ENCODE peak calls at places on chromosomes 16 and 17, in ten cellular contexts. Z, K, J, M, Q, L, C, S, X and E are unnamed samples.

GRCh38 chr17:3603119-3603869 is 5.9 kb downstream of the TRPV1 start:
- DNase-seq in L (no peak), K (no peak), X (no peak), C (peak; percentile 33), Z (no peak), Q (no peak), S (no peak), M (no peak), J (no peak), E (peak; percentile 91)

GRCh38 chr16:8966781-8967436 is 3.2 kb upstream of the USP7 start:
- DNase-seq in M (no peak), Q (no peak), Z (no peak), K (no peak), S (peak; percentile 56), L (peak; percentile 39), C (no peak), X (no peak), J (no peak), E (no peak)

GRCh38 chr17:77286641-77287431 is 146.1 kb downstream of the SEC14L1 start:
- DNase-seq in M (no peak), S (peak; percentile 90), J (peak; percentile 88), Q (no peak), C (no peak), L (peak; percentile 88), Z (no peak), X (no peak), K (no peak), E (peak; percentile 99)

GRCh38 chr16:88076211-88076931 is 125.1 kb downstream of the BANP start:
- DNase-seq in Q (no peak), X (peak; percentile 65), M (peak; percentile 24), J (no peak), C (no peak), K (no peak), S (no peak), Z (no peak), L (no peak), E (no peak)

GRCh38 chr17:3036800-3037199 is 26.6 kb downstream of the OR1D5 start:
- DNase-seq in J (no peak), Q (no peak), L (no peak), K (peak; percentile 13), Z (no peak), S (no peak), M (no peak), X (peak; percentile 27), C (no peak), E (no peak)

GRCh38 chr16:35210681-35211433 is 1751.4 kb downstream of the TP53TG3F start:
- DNase-seq in S (no peak), C (no peak), Q (no peak), K (no peak), X (no peak), M (no peak), J (no peak), Z (no peak), L (no peak), E (no peak)

GRCh38 chr17:47720754-47721533 is 12.1 kb upstream of the TBX21 start:
- DNase-seq in C (no peak), J (no peak), M (peak; percentile 81), K (no peak), S (no peak), Z (peak; percentile 61), L (peak; percentile 28), X (peak; percentile 74), Q (no peak), E (peak; percentile 88)

GRCh38 chr17:40139566-40140058 is 725 bp upstream of the CASC3 start:
- DNase-seq in M (no peak), K (no peak), L (peak; percentile 22), Z (no peak), Q (no peak), J (no peak), X (peak; percentile 78), S (peak; percentile 36), C (no peak), E (no peak)

GRCh38 chr16:71781741-71782140 is 26.9 kb downstream of the AP1G1 start:
- DNase-seq in C (no peak), S (no peak), Q (no peak), M (no peak), X (no peak), K (no peak), Z (no peak), J (no peak), L (no peak), E (peak; percentile 64)

GRCh38 chr17:9519873-9520272 is 55.7 kb downstream of the STX8 start:
- DNase-seq in K (no peak), M (peak; percentile 27), Z (no peak), L (no peak), J (no peak), C (no peak), X (no peak), Q (no peak), S (no peak), E (no peak)

GRCh38 chr17:73575470-73576235 is 68.6 kb downstream of the SDK2 start:
- DNase-seq in K (no peak), X (no peak), M (no peak), C (no peak), Q (no peak), S (no peak), J (no peak), Z (no peak), L (no peak), E (no peak)

GRCh38 chr17:1229354-1229890 is 40.8 kb upstream of the BHLHA9 start:
- DNase-seq in X (peak; percentile 93), K (no peak), C (no peak), Q (peak; percentile 85), J (peak; percentile 71), L (peak; percentile 89), Z (no peak), S (peak; percentile 91), M (peak; percentile 53), E (no peak)

GRCh38 chr17:5706835-5707234 is 122.5 kb upstream of the NLRP1 start:
- DNase-seq in M (peak; percentile 92), K (peak; percentile 75), L (peak; percentile 63), Q (peak; percentile 59), C (peak; percentile 29), X (peak; percentile 83), Z (peak; percentile 40), S (peak; percentile 60), J (peak; percentile 45), E (peak; percentile 58)

GRCh38 chr16:87945351-87946042 is 5.7 kb upstream of the BANP start:
- DNase-seq in Q (peak; percentile 38), C (no peak), J (peak; percentile 78), S (peak; percentile 75), M (peak; percentile 85), K (peak; percentile 71), X (peak; percentile 87), Z (no peak), L (peak; percentile 80), E (peak; percentile 93)

GRCh38 chr16:79362312-79362970 is 238.1 kb downstream of the MAF start:
- DNase-seq in Q (no peak), S (no peak), J (no peak), M (peak; percentile 23), Z (no peak), K (no peak), X (no peak), C (no peak), L (no peak), E (no peak)

DNA sequence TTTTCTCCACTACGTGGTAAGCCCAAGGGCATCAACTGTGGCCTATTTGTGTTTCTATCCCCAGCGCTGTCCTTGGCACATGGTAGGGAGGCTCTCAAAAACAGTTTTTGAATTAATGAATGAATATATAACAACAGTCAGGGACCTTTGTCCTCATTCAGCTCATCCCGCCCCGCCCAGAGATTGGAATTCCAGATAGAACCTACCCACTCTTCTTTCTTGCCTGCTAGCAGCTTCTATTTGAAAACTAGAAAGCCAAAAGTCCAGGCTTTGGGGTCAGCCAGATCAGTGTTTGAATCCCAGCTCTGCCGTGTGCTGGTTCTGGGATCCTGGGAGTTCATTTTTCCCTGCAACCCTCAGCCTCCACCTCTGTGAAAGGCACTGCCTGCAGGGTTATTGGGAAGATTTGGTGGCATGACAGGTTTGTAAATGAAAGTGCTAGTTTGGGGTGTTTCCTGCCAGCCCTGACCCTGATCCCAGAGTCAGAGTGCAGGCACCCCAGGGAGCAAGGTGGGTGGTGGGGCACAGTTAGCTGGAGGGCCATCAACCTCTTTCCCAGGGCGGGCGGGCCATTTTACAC is 4.5 kb downstream of the NHERF1 start:
- DNase-seq in L (peak; percentile 37), S (no peak), Z (no peak), Q (no peak), M (no peak), X (no peak), C (no peak), J (no peak), K (no peak), E (no peak)
- H3K27ac ChIP-seq in L (peak overlapping the region; percentile 43), S (no peak overlapping the region), Z (peak overlapping the region; percentile 55), Q (no peak overlapping the region), M (no peak overlapping the region), X (no peak overlapping the region), C (no peak overlapping the region), J (no peak overlapping the region), K (peak overlapping the region; percentile 49), E (no peak overlapping the region)

DNA sequence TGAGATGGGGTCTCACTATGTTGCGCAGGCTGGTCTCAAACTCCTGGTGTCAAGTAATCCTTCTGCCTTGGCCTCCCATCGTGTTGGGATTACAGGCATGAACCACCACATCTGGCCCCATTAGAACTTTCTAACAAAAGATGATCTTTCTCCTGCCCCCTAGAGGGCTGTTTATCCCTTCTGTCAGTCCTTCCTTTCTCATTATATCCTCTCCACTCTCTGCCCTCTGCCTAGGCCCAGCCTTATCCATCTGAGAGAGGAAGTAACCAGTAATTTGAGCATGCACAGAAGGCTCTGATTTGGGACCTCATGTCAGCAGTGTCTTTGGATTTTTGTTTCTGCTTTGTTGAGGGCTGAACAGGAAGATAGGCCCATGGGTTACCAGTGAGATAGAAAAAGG is 4.4 kb upstream of the DHX40 start:
- DNase-seq in K (no peak), X (no peak), L (no peak), S (no peak), M (peak; percentile 76), Q (peak; percentile 52), J (no peak), C (no peak), Z (no peak), E (peak; percentile 61)
- TF ChIP-seq CTCF in K (no peak), X (peak; percentile 22), L (no peak), S (no peak), M (peak; percentile 59), Q (peak; percentile 67), J (no peak), C (peak; percentile 42), Z (peak; percentile 25), E (peak; percentile 64)

GRCh38 chr17:68087851-68088250 is 52.3 kb downstream of the KPNA2 start:
- DNase-seq in Q (no peak), J (no peak), K (no peak), L (no peak), S (no peak), C (no peak), X (no peak), M (no peak), Z (no peak), E (no peak)
- H3K27ac ChIP-seq in Q (peak overlapping the region; percentile 88), J (no peak overlapping the region), K (no peak overlapping the region), L (no peak overlapping the region), S (no peak overlapping the region), C (no peak overlapping the region), X (no peak overlapping the region), M (no peak overlapping the region), Z (no peak overlapping the region), E (no peak overlapping the region)

DNA sequence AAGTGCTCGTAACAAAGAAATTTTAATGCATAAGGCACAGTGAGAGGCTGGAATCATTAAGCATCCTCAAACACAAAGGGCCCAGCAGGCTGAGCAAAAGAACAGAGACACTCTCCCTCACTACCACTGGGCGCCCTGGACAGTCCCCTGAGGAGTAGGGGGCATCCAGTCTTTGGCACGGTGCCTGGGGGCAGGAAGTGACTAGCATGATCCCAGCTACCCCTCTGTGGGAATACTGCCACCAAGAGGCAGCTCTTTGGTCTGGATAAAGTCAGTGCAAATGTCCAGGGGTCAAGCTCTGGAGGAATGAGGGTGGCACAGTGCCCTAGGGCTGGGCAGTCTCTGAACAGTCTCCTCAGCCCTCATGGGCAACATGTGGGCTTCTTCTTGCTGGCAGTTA is 2.6 kb upstream of the PROCA1 start:
- DNase-seq in M (no peak), C (no peak), J (no peak), K (no peak), L (no peak), S (no peak), Z (no peak), Q (no peak), X (no peak), E (no peak)
- TF ChIP-seq CTCF in M (peak; percentile 33), C (no peak), J (no peak), K (no peak), L (no peak), S (no peak), Z (no peak), Q (no peak), X (no peak), E (peak; percentile 15)